ENCODE peak calls at places on chromosomes 5 and 9, in seven cellular contexts. O, K, V, D, Y, E and C are unnamed samples. For H3K4me1, the result is how much of the 10 kb centered on the place peaks cover.

GRCh38 chr9:106284300-106284699 is 578.7 kb upstream of the ZNF462 start:
- DNase-seq in V (no peak), E (no peak), Y (no peak), K (no peak), O (no peak), D (no peak), C (no peak)

GRCh38 chr9:121267689-121268597 is at the start of gene GSN:
- DNase-seq in K (peak), O (peak), D (peak), E (peak), Y (peak), V (peak), C (no peak)

GRCh38 chr5:108093186-108093585 is 288.7 kb downstream of the FBXL17 start:
- DNase-seq in D (no peak), K (no peak), V (no peak), E (no peak), Y (peak), O (no peak), C (no peak)

GRCh38 chr9:112174965-112175795 is at the start of gene SUSD1:
- DNase-seq in D (no peak), K (peak), E (peak), V (peak), O (peak), Y (peak), C (no peak)

GRCh38 chr5:94693043-94693822 is 74.8 kb downstream of the SLF1 start:
- DNase-seq in D (no peak), Y (peak), O (no peak), E (no peak), K (no peak), V (no peak), C (no peak)

GRCh38 chr5:172113036-172113435 is 75.0 kb downstream of the STK10 start:
- DNase-seq in E (no peak), V (no peak), K (no peak), D (no peak), Y (no peak), O (no peak), C (no peak)

GRCh38 chr5:90248640-90249039 is 160.9 kb downstream of the CETN3 start:
- DNase-seq in O (no peak), K (no peak), Y (no peak), E (no peak), V (no peak), D (no peak), C (no peak)

GRCh38 chr5:68237715-68238114 is 22.2 kb downstream of the PIK3R1 start:
- DNase-seq in V (no peak), E (no peak), K (no peak), O (no peak), D (no peak), Y (no peak), C (no peak)

DNA sequence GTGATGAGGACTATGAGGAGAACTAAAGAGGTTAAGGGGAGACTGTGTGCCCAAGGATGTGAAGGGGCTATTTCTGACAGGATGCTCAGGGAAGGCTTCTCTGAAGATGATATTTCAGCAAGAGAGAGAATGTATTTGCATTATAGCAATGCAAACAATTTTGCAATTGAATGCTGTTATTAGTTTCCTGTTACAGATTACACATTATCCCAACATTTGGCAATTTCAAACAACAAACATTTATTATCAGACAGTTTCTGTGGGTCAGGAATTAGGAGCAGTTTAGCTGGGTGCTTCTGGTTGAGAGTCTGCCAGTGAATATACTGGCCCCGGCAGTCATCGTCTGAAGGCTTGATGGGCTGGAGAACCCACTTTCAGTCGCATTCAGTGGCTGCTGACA is 228.0 kb downstream of the MARCHF11 start:
- DNase-seq in V (no peak), Y (no peak), O (no peak), E (no peak), D (no peak), K (no peak), C (no peak)
- H3K4me1 ChIP-seq in V (under half), Y (under half), O (under half), E (under half), D (under half), K (under half), C (under half)

GRCh38 chr5:54669845-54670635 is 152.5 kb downstream of the SNX18 start:
- DNase-seq in E (no peak), O (no peak), D (no peak), K (no peak), Y (no peak), V (no peak), C (no peak)
- TF ChIP-seq CTCF in E (no peak), O (no peak), D (no peak), K (no peak), Y (no peak), V (no peak), C (no peak)

GRCh38 chr5:41369799-41370198 is 140.6 kb downstream of the PLCXD3 start:
- DNase-seq in Y (no peak), E (no peak), V (no peak), O (no peak), D (no peak), K (no peak), C (no peak)
- H3K27ac ChIP-seq in Y (peak), E (no peak), V (no peak), O (no peak), D (no peak), K (no peak), C (no peak)

GRCh38 chr9:133958756-133959155 is 33.4 kb downstream of the VAV2 start:
- DNase-seq in K (no peak), O (no peak), Y (no peak), E (no peak), V (no peak), D (no peak), C (no peak)
- H3K4me1 ChIP-seq in K (half or more), O (half or more), Y (under half), E (under half), V (under half), D (under half), C (under half)